ENCODE peak calls at places on chromosomes 5 and 9, in five cellular contexts. F, X, C, T and U are unnamed samples.

GRCh38 chr5:73519531-73520283 is 21.5 kb downstream of the BTF3 start:
- DNase-seq in T (peak), C (peak), X (peak), F (peak), U (peak)

GRCh38 chr9:115015018-115015635 is 84.7 kb upstream of the TNFSF8 start:
- DNase-seq in X (no peak), C (no peak), T (peak), F (peak), U (no peak)

GRCh38 chr5:65157906-65158603 is 323.7 kb downstream of the ADAMTS6 start:
- DNase-seq in T (no peak), F (no peak), C (no peak), X (no peak), U (peak)

GRCh38 chr5:138192826-138193225 is 13.9 kb downstream of the KIF20A start:
- DNase-seq in X (no peak), F (no peak), C (no peak), T (no peak), U (no peak)

GRCh38 chr5:123371575-123372179 is 51.5 kb downstream of the CEP120 start:
- DNase-seq in F (no peak), X (peak), T (peak), C (peak), U (no peak)

GRCh38 chr5:137622850-137623249 is 113.0 kb downstream of the KLHL3 start:
- DNase-seq in C (no peak), X (peak), T (no peak), F (peak), U (peak)

GRCh38 chr9:4299006-4299795 is 667 bp downstream of the GLIS3 start:
- DNase-seq in X (peak), F (peak), T (peak), C (peak), U (no peak)

GRCh38 chr9:89036383-89036782 is 45.1 kb downstream of the S1PR3 start:
- DNase-seq in T (no peak), F (no peak), X (no peak), C (no peak), U (no peak)

GRCh38 chr9:113544001-113544340 is 80.4 kb downstream of the RGS3 start:
- DNase-seq in F (no peak), X (no peak), T (no peak), C (no peak), U (no peak)

GRCh38 chr5:81359108-81359507 is 34.8 kb downstream of the ACOT12 start:
- DNase-seq in F (no peak), T (no peak), C (no peak), X (no peak), U (no peak)

GRCh38 chr5:116944171-116944570 is 369.5 kb upstream of the SEMA6A start:
- DNase-seq in C (no peak), F (no peak), T (no peak), X (no peak), U (peak)

GRCh38 chr5:149439899-149440655 is 61.0 kb upstream of the IL17B start:
- DNase-seq in C (peak), T (peak), F (no peak), X (no peak), U (peak)

GRCh38 chr5:168946363-168946762 is 354.6 kb downstream of the SLIT3 start:
- DNase-seq in T (peak), F (no peak), X (no peak), C (no peak), U (no peak)

GRCh38 chr5:45696206-45696836 is at the start of gene HCN1:
- DNase-seq in X (peak), F (peak), T (peak), C (peak), U (peak)

GRCh38 chr5:123304777-123305316 is 118.4 kb downstream of the CEP120 start:
- DNase-seq in C (no peak), F (no peak), X (no peak), T (no peak), U (no peak)

GRCh38 chr5:128305341-128305740 is 221.8 kb downstream of the SLC12A2 start:
- DNase-seq in X (no peak), C (no peak), F (no peak), T (no peak), U (no peak)

GRCh38 chr9:9552665-9553064 is 1060.1 kb downstream of the PTPRD start:
- DNase-seq in X (no peak), T (no peak), F (no peak), C (no peak), U (no peak)

GRCh38 chr5:159041754-159042153 is 58.0 kb downstream of the EBF1 start:
- DNase-seq in X (no peak), F (no peak), C (no peak), T (no peak), U (no peak)

GRCh38 chr5:14189680-14190079 is 46.5 kb downstream of the TRIO start:
- DNase-seq in F (no peak), T (no peak), C (no peak), X (no peak), U (no peak)
- H3K27ac ChIP-seq in F (no peak), T (no peak), C (peak), X (peak), U (peak)

DNA sequence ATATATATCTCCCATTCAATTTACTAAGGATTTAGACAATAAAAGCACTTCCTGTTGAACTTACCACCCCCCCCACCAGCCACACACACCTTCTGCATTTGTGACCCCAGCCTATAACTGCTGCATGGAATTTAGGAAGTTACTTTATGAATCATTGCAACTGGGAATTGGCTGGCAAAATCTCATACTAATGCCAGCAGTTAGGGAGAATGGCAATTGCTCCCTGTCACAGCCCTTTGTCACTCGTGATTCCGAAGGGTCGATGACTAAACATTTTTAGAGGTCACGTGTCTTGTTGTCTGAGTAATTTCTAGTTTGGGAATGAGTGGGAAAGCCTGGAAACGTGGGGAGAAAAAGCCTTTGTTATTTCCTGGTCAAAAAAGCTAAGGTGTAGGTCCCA is 46.6 kb upstream of the PCA3 start:
- DNase-seq in F (no peak), T (no peak), C (no peak), X (no peak), U (no peak)
- H3K27ac ChIP-seq in F (peak), T (no peak), C (no peak), X (peak), U (no peak)

GRCh38 chr5:141753971-141754713 is 72.1 kb upstream of the ARAP3 start:
- DNase-seq in C (no peak), X (no peak), T (no peak), F (no peak), U (no peak)
- H3K27ac ChIP-seq in C (no peak), X (no peak), T (no peak), F (peak), U (no peak)

GRCh38 chr9:16728128-16728505 is 142.4 kb downstream of the BNC2 start:
- DNase-seq in X (no peak), C (no peak), F (no peak), T (no peak), U (no peak)

GRCh38 chr9:16726023-16726422 is 144.4 kb downstream of the BNC2 start:
- DNase-seq in X (no peak), T (no peak), F (no peak), C (no peak), U (no peak)

GRCh38 chr9:16727452-16728127 is 142.9 kb downstream of the BNC2 start:
- DNase-seq in F (no peak), X (no peak), C (no peak), T (no peak), U (no peak)

GRCh38 chr9:16725066-16725465 is 145.4 kb downstream of the BNC2 start:
- DNase-seq in C (no peak), X (no peak), F (no peak), T (no peak), U (no peak)

GRCh38 chr9:16726718-16727451 is 143.6 kb downstream of the BNC2 start:
- DNase-seq in X (peak), F (peak), C (peak), T (peak), U (no peak)
- H3K27ac ChIP-seq in X (peak), F (no peak), C (peak), T (peak), U (peak)

GRCh38 chr9:121853617-121854395 is 202.4 kb downstream of the DAB2IP start:
- DNase-seq in C (no peak), F (no peak), T (no peak), X (no peak), U (no peak)

GRCh38 chr9:121851641-121852091 is 200.2 kb downstream of the DAB2IP start:
- DNase-seq in X (peak), F (no peak), T (no peak), C (peak), U (no peak)

GRCh38 chr9:121852241-121852640 is 200.8 kb downstream of the DAB2IP start:
- DNase-seq in T (no peak), X (no peak), F (no peak), C (no peak), U (no peak)

GRCh38 chr9:121855476-121855875 is 204.0 kb downstream of the DAB2IP start:
- DNase-seq in T (no peak), C (no peak), X (no peak), F (no peak), U (no peak)

DNA sequence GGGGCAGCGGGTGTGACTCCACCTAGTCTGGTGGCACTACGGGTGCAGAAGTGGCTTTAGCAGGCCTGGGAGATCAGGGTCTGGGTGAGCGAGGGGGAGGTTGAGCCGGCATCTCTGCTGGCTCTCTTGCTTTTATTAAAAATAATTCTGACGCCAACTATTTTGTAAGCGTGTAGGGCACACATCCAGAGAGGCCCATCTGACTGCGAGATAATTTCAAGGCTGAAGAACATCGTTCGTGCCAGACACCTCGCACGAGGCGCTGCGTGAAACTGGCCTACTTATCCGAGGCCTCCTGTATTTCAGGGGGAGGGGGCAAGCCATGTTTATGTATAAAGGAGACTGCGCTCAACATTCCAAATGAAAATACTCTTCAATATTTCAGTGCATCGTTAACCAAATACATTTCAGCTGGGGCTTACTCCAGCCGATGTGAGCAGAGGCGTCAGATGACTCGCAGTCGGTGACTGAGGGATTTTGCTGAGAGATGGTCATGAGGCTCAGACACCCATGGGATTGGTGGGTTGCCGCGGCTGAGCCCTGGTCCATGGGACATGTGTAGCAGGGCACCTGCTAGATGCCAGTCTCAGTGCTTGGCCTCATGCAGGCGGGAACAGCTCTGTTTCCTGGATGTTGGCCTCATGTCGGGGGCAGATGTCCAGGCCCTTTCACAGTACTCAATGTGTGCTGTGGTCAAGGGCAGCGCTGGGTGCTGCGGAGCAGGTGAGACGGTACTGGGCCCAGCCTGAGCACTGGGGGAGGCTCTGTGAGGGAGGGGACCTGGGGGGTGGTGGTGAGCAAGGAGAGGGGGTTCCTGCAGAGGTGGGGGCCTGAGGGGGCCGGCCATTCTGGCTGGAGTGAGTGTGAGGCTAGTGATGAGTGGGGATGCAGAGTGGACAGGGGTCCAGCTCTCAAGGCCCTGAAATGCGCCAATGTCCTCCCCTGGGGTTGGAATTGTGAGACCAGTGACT is 201.5 kb downstream of the DAB2IP start:
- DNase-seq in F (no peak), C (peak), T (no peak), X (peak), U (no peak)
- H3K27ac ChIP-seq in F (no peak), C (peak), T (no peak), X (peak), U (no peak)